ENCODE peak calls at places on chromosomes 6 and 20, in eight cellular contexts. One of them, this sample, is unnamed.

GRCh38 chr6:63066053-63066704 is 145.1 kb upstream of the FKBP1C start:
- DNase-seq in heart left ventricle: no peak
- DNase-seq in stomach: no peak
- DNase-seq in lower lobe of right lung: no peak
- DNase-seq in AG04450: no peak
- DNase-seq in psoas muscle: no peak
- DNase-seq in neural progenitor cell: no peak
- DNase-seq in HCT116: peak; percentile 2
- DNase-seq in this sample: no peak

GRCh38 chr6:153013438-153013837 is 10.9 kb upstream of the MTRF1L start:
- DNase-seq in stomach: no peak
- DNase-seq in HCT116: no peak
- DNase-seq in AG04450: no peak
- DNase-seq in neural progenitor cell: no peak
- DNase-seq in heart left ventricle: no peak
- DNase-seq in psoas muscle: no peak
- DNase-seq in lower lobe of right lung: no peak
- DNase-seq in this sample: no peak

GRCh38 chr20:10239954-10240353 is 21.3 kb downstream of the SNAP25 start:
- DNase-seq in heart left ventricle: no peak
- DNase-seq in psoas muscle: no peak
- DNase-seq in stomach: peak; percentile 38
- DNase-seq in AG04450: no peak
- DNase-seq in HCT116: no peak
- DNase-seq in neural progenitor cell: no peak
- DNase-seq in lower lobe of right lung: peak; percentile 74
- DNase-seq in this sample: no peak

GRCh38 chr6:91240878-91241603 is 654.2 kb upstream of the MAP3K7 start:
- DNase-seq in psoas muscle: no peak
- DNase-seq in lower lobe of right lung: no peak
- DNase-seq in stomach: no peak
- DNase-seq in heart left ventricle: no peak
- DNase-seq in HCT116: no peak
- DNase-seq in AG04450: no peak
- DNase-seq in neural progenitor cell: no peak
- DNase-seq in this sample: no peak

GRCh38 chr6:56909115-56909907 is 45.6 kb upstream of the BEND6 start:
- DNase-seq in heart left ventricle: no peak
- DNase-seq in psoas muscle: no peak
- DNase-seq in lower lobe of right lung: no peak
- DNase-seq in neural progenitor cell: no peak
- DNase-seq in HCT116: no peak
- DNase-seq in AG04450: no peak
- DNase-seq in stomach: no peak
- DNase-seq in this sample: no peak

GRCh38 chr20:2112910-2113309 is 11.3 kb downstream of the STK35 start:
- DNase-seq in HCT116: no peak
- DNase-seq in neural progenitor cell: no peak
- DNase-seq in lower lobe of right lung: no peak
- DNase-seq in stomach: no peak
- DNase-seq in psoas muscle: no peak
- DNase-seq in heart left ventricle: no peak
- DNase-seq in AG04450: no peak
- DNase-seq in this sample: no peak

GRCh38 chr6:37501632-37502466 is 2.2 kb upstream of the CCDC167 start:
- DNase-seq in neural progenitor cell: no peak
- DNase-seq in stomach: no peak
- DNase-seq in HCT116: no peak
- DNase-seq in heart left ventricle: no peak
- DNase-seq in AG04450: no peak
- DNase-seq in lower lobe of right lung: no peak
- DNase-seq in psoas muscle: no peak
- DNase-seq in this sample: no peak

GRCh38 chr6:36492092-36492491 is 49.3 kb downstream of the KCTD20 start:
- DNase-seq in lower lobe of right lung: no peak
- DNase-seq in AG04450: no peak
- DNase-seq in neural progenitor cell: no peak
- DNase-seq in stomach: no peak
- DNase-seq in psoas muscle: no peak
- DNase-seq in heart left ventricle: no peak
- DNase-seq in HCT116: no peak
- DNase-seq in this sample: no peak

GRCh38 chr20:39939241-39939865 is 749.7 kb downstream of the MAFB start:
- DNase-seq in neural progenitor cell: no peak
- DNase-seq in lower lobe of right lung: no peak
- DNase-seq in stomach: no peak
- DNase-seq in heart left ventricle: no peak
- DNase-seq in psoas muscle: no peak
- DNase-seq in AG04450: no peak
- DNase-seq in HCT116: no peak
- DNase-seq in this sample: no peak

GRCh38 chr6:22221630-22222029 is 75.2 kb downstream of the PRL start:
- DNase-seq in AG04450: no peak
- DNase-seq in neural progenitor cell: no peak
- DNase-seq in psoas muscle: no peak
- DNase-seq in lower lobe of right lung: no peak
- DNase-seq in heart left ventricle: no peak
- DNase-seq in HCT116: no peak
- DNase-seq in stomach: no peak
- DNase-seq in this sample: no peak

GRCh38 chr20:49447364-49447763 is 35.1 kb downstream of the KCNB1 start:
- DNase-seq in psoas muscle: no peak
- DNase-seq in heart left ventricle: no peak
- DNase-seq in AG04450: no peak
- DNase-seq in HCT116: no peak
- DNase-seq in stomach: no peak
- DNase-seq in lower lobe of right lung: no peak
- DNase-seq in neural progenitor cell: no peak
- DNase-seq in this sample: no peak

GRCh38 chr6:22468566-22468965 is 100.8 kb upstream of the HDGFL1 start:
- DNase-seq in HCT116: no peak
- DNase-seq in stomach: no peak
- DNase-seq in lower lobe of right lung: no peak
- DNase-seq in AG04450: no peak
- DNase-seq in neural progenitor cell: no peak
- DNase-seq in heart left ventricle: no peak
- DNase-seq in psoas muscle: no peak
- DNase-seq in this sample: no peak

GRCh38 chr20:46122071-46122470 is 4.0 kb downstream of the CD40 start:
- DNase-seq in lower lobe of right lung: no peak
- DNase-seq in neural progenitor cell: no peak
- DNase-seq in psoas muscle: no peak
- DNase-seq in heart left ventricle: no peak
- DNase-seq in AG04450: no peak
- DNase-seq in HCT116: no peak
- DNase-seq in stomach: peak; percentile 10
- DNase-seq in this sample: no peak

GRCh38 chr6:98957440-98957839 is 9.7 kb upstream of the FBXL4 start:
- DNase-seq in stomach: no peak
- DNase-seq in neural progenitor cell: no peak
- DNase-seq in AG04450: peak; percentile 38
- DNase-seq in HCT116: peak; percentile 33
- DNase-seq in psoas muscle: no peak
- DNase-seq in lower lobe of right lung: no peak
- DNase-seq in heart left ventricle: no peak
- DNase-seq in this sample: no peak

GRCh38 chr6:110728501-110728900 is 86.8 kb downstream of the CDK19 start:
- DNase-seq in heart left ventricle: no peak
- DNase-seq in AG04450: no peak
- DNase-seq in lower lobe of right lung: no peak
- DNase-seq in HCT116: no peak
- DNase-seq in psoas muscle: no peak
- DNase-seq in neural progenitor cell: no peak
- DNase-seq in stomach: no peak
- DNase-seq in this sample: no peak

GRCh38 chr20:57272883-57273282 is 6.4 kb upstream of the BMP7 start:
- DNase-seq in psoas muscle: no peak
- DNase-seq in HCT116: no peak
- DNase-seq in lower lobe of right lung: no peak
- DNase-seq in AG04450: no peak
- DNase-seq in stomach: no peak
- DNase-seq in neural progenitor cell: peak; percentile 33
- DNase-seq in heart left ventricle: no peak
- DNase-seq in this sample: no peak

GRCh38 chr6:111866857-111867256 is 6.4 kb downstream of the FYN start:
- DNase-seq in psoas muscle: no peak
- DNase-seq in neural progenitor cell: no peak
- DNase-seq in AG04450: no peak
- DNase-seq in heart left ventricle: no peak
- DNase-seq in stomach: no peak
- DNase-seq in lower lobe of right lung: no peak
- DNase-seq in HCT116: no peak
- DNase-seq in this sample: no peak

GRCh38 chr6:48610846-48611245 is 499.8 kb upstream of the PTCHD4 start:
- DNase-seq in heart left ventricle: no peak
- DNase-seq in AG04450: no peak
- DNase-seq in lower lobe of right lung: no peak
- DNase-seq in psoas muscle: no peak
- DNase-seq in stomach: no peak
- DNase-seq in HCT116: no peak
- DNase-seq in neural progenitor cell: no peak
- DNase-seq in this sample: no peak

GRCh38 chr6:1651362-1651761 is 41.6 kb downstream of the FOXC1 start:
- DNase-seq in psoas muscle: no peak
- DNase-seq in neural progenitor cell: no peak
- DNase-seq in HCT116: no peak
- DNase-seq in stomach: no peak
- DNase-seq in AG04450: no peak
- DNase-seq in lower lobe of right lung: no peak
- DNase-seq in heart left ventricle: no peak
- DNase-seq in this sample: no peak

DNA sequence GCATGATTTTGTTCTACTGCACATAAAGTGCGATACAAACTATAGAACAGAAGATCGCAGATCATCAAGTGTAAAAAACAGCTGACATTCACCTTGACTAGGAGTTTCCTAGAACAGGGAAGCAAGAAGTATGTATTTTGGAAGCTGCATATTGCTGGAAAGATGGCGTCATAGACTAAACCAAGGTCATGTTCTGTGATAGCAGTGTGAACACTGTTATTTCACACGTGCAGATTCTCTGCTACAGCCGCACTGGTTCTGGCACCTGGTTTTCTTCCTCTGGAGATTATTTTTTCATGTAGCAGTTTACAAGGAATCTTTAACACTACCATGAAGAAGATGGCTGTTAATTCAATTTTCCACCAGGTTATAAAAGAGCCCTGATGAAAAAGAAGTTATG is 681.2 kb downstream of the PRKN start:
- DNase-seq in stomach: no peak
- DNase-seq in AG04450: no peak
- DNase-seq in HCT116: no peak
- DNase-seq in psoas muscle: no peak
- DNase-seq in lower lobe of right lung: no peak
- DNase-seq in heart left ventricle: no peak
- DNase-seq in neural progenitor cell: no peak
- DNase-seq in this sample: no peak
- H3K9me3 ChIP-seq in stomach: no peaks in the 10 kb centered on the region
- H3K9me3 ChIP-seq in AG04450: peaks cover 9% of the 10 kb centered on the region
- H3K9me3 ChIP-seq in HCT116: no peaks in the 10 kb centered on the region
- H3K9me3 ChIP-seq in psoas muscle: no peaks in the 10 kb centered on the region
- H3K9me3 ChIP-seq in lower lobe of right lung: no peaks in the 10 kb centered on the region
- H3K9me3 ChIP-seq in heart left ventricle: no peaks in the 10 kb centered on the region
- H3K9me3 ChIP-seq in neural progenitor cell: no peaks in the 10 kb centered on the region
- H3K9me3 ChIP-seq in this sample: no peaks in the 10 kb centered on the region

DNA sequence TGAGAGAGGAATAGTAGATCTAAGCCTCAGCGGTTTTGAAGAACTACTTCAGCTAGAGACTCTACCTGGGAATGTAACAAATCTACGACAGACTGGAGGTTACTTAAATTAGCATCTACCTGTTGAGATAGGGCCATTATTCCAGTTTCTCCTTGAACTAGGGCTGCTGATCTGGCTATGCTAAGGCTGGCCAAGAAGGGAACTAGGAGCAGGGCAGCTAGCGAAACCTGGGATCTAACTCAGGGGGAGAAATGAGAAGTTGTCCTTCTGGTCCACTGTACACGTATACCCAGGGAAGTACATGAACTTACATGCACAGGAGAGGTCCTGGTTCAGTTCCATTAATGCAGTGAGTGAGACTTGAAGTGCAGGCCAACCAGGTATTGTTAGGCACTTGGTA is 156.7 kb downstream of the TRIM27 start:
- DNase-seq in psoas muscle: no peak
- DNase-seq in AG04450: no peak
- DNase-seq in HCT116: no peak
- DNase-seq in heart left ventricle: no peak
- DNase-seq in neural progenitor cell: no peak
- DNase-seq in lower lobe of right lung: no peak
- DNase-seq in stomach: no peak
- DNase-seq in this sample: no peak
- H3K9me3 ChIP-seq in psoas muscle: no peaks in the 10 kb centered on the region
- H3K9me3 ChIP-seq in AG04450: peaks cover 3% of the 10 kb centered on the region
- H3K9me3 ChIP-seq in HCT116: no peaks in the 10 kb centered on the region
- H3K9me3 ChIP-seq in heart left ventricle: no peaks in the 10 kb centered on the region
- H3K9me3 ChIP-seq in neural progenitor cell: no peaks in the 10 kb centered on the region
- H3K9me3 ChIP-seq in lower lobe of right lung: peaks cover 2% of the 10 kb centered on the region
- H3K9me3 ChIP-seq in stomach: peaks cover 7% of the 10 kb centered on the region
- H3K9me3 ChIP-seq in this sample: peaks cover 14% of the 10 kb centered on the region

DNA sequence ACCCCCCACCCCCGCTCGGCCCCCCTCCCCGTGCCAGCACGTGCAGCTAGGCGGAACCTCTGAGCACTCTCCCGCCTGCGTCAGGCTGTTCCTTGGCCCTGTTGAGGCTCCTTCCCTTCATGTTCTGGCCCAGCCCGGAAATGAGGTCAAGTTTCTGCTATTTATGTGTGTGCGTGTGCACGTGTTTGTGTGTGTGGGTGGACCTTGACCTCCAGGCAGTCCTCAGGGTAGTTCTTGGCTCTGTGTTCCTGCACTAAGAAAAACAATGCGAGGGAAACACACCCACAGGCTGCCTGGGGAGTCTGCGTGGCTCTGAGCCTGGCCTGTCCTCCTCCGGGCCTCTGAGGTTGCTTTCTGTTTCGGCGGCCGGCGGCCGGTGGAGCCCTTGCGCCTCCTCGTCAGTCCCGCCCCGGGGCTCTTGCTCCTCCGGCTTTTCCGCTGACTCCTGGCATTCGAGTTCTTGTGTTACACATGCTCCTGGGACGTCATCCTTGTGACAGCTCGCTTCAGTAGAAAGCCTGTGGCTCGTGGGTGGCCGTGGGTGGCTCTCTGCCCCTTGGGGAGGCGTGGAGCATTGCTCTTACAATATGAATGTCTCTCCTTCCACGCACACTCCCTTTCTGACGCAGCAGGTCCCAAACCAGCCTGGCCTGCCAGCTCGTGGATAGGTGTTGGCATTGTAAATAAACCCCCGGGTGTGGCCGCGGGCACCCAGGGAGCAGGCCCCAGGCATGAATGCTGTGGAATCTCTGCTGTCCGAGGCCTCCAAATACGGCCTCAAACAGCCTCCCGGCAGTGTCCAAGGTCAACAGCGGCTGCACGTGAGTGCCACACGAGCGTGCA is 10.0 kb downstream of the SLCO4A1 start:
- DNase-seq in stomach: peak; percentile 93
- DNase-seq in HCT116: peak; percentile 33
- DNase-seq in AG04450: peak; percentile 96
- DNase-seq in psoas muscle: peak; percentile 97
- DNase-seq in heart left ventricle: peak; percentile 94
- DNase-seq in neural progenitor cell: peak; percentile 39
- DNase-seq in lower lobe of right lung: peak; percentile 93
- DNase-seq in this sample: peak; percentile 47
- H3K9me3 ChIP-seq in stomach: no peaks in the 10 kb centered on the region
- H3K9me3 ChIP-seq in HCT116: no peaks in the 10 kb centered on the region
- H3K9me3 ChIP-seq in AG04450: no peaks in the 10 kb centered on the region
- H3K9me3 ChIP-seq in psoas muscle: no peaks in the 10 kb centered on the region
- H3K9me3 ChIP-seq in heart left ventricle: no peaks in the 10 kb centered on the region
- H3K9me3 ChIP-seq in neural progenitor cell: no peaks in the 10 kb centered on the region
- H3K9me3 ChIP-seq in lower lobe of right lung: no peaks in the 10 kb centered on the region
- H3K9me3 ChIP-seq in this sample: no peaks in the 10 kb centered on the region

GRCh38 chr20:5627463-5628050 is 122.6 kb upstream of the SHLD1 start:
- DNase-seq in HCT116: no peak
- DNase-seq in heart left ventricle: no peak
- DNase-seq in lower lobe of right lung: no peak
- DNase-seq in stomach: no peak
- DNase-seq in AG04450: no peak
- DNase-seq in psoas muscle: no peak
- DNase-seq in neural progenitor cell: no peak
- DNase-seq in this sample: no peak
- H3K9me3 ChIP-seq in HCT116: no peaks in the 10 kb centered on the region
- H3K9me3 ChIP-seq in heart left ventricle: no peaks in the 10 kb centered on the region
- H3K9me3 ChIP-seq in lower lobe of right lung: peaks cover 8% of the 10 kb centered on the region
- H3K9me3 ChIP-seq in stomach: peaks cover 13% of the 10 kb centered on the region
- H3K9me3 ChIP-seq in AG04450: peaks cover 6% of the 10 kb centered on the region
- H3K9me3 ChIP-seq in psoas muscle: no peaks in the 10 kb centered on the region
- H3K9me3 ChIP-seq in neural progenitor cell: no peaks in the 10 kb centered on the region
- H3K9me3 ChIP-seq in this sample: no peaks in the 10 kb centered on the region